ENCODE peak calls at places on chromosomes 7 and 10, in six cellular contexts. C is fibroblast of mammary gland, L is tibial artery, X is AG09309, O is GM06990, D is nephron progenitor cell. V is an unnamed sample.

GRCh38 chr10:77789861-77790260 is 136.7 kb downstream of the DLG5 start:
- DNase-seq in C (no peak), L (no peak), X (no peak), O (no peak), D (no peak), V (no peak)

GRCh38 chr7:139341776-139342244 is 673 bp downstream of the FMC1 start:
- DNase-seq in C (no peak), L (no peak), X (peak; percentile 67), O (no peak), D (no peak), V (no peak)

GRCh38 chr7:125201002-125201401 is 271.4 kb upstream of the POT1 start:
- DNase-seq in C (no peak), L (no peak), X (no peak), O (no peak), D (no peak), V (no peak)

GRCh38 chr10:112250555-112250954 is 32.6 kb upstream of the TECTB start:
- DNase-seq in C (peak; percentile 74), L (no peak), X (no peak), O (no peak), D (no peak), V (no peak)

GRCh38 chr10:71266147-71266917 is 52.7 kb upstream of the SLC29A3 start:
- DNase-seq in C (peak; percentile 73), L (no peak), X (peak; percentile 79), O (no peak), D (no peak), V (no peak)

GRCh38 chr10:112307631-112308502 is 24.7 kb downstream of the TECTB start:
- DNase-seq in C (peak; percentile 58), L (no peak), X (no peak), O (peak; percentile 9), D (peak; percentile 38), V (peak; percentile 36)

GRCh38 chr7:116697152-116697551 is 25.2 kb downstream of the MET start:
- DNase-seq in C (no peak), L (no peak), X (no peak), O (no peak), D (no peak), V (no peak)

GRCh38 chr10:103947799-103948198 is 19.1 kb upstream of the SLK start:
- DNase-seq in C (no peak), L (no peak), X (no peak), O (no peak), D (no peak), V (no peak)

GRCh38 chr7:65798111-65799075 is 74.5 kb upstream of the VKORC1L1 start:
- DNase-seq in C (peak; percentile 76), L (no peak), X (peak; percentile 8), O (peak; percentile 47), D (no peak), V (no peak)

GRCh38 chr7:107045980-107046379 is 1.5 kb downstream of the PRKAR2B start:
- DNase-seq in C (no peak), L (no peak), X (peak; percentile 61), O (no peak), D (no peak), V (no peak)

GRCh38 chr10:13527864-13528137 is 1.0 kb downstream of the BEND7 start:
- DNase-seq in C (no peak), L (no peak), X (no peak), O (no peak), D (no peak), V (no peak)

GRCh38 chr7:148394582-148394981 is 196.0 kb upstream of the C7orf33 start:
- DNase-seq in C (no peak), L (no peak), X (no peak), O (no peak), D (no peak), V (no peak)

GRCh38 chr10:20257422-20257821 is 441.2 kb downstream of the PLXDC2 start:
- DNase-seq in C (no peak), L (no peak), X (no peak), O (no peak), D (no peak), V (no peak)

GRCh38 chr7:3065724-3066143 is 22.1 kb upstream of the CARD11 start:
- DNase-seq in C (peak; percentile 13), L (no peak), X (no peak), O (no peak), D (peak; percentile 56), V (peak; percentile 18)

GRCh38 chr7:94300176-94300835 is 94.4 kb upstream of the COL1A2 start:
- DNase-seq in C (no peak), L (no peak), X (no peak), O (no peak), D (no peak), V (no peak)

GRCh38 chr10:51700228-51700835 is 937 bp upstream of the CSTF2T start:
- DNase-seq in C (no peak), L (no peak), X (no peak), O (no peak), D (no peak), V (no peak)

GRCh38 chr7:128891110-128891941 is 19.2 kb downstream of the KCP start:
- DNase-seq in C (no peak), L (no peak), X (no peak), O (no peak), D (peak; percentile 48), V (no peak)

GRCh38 chr10:112755446-112756117 is 194.5 kb upstream of the TCF7L2 start:
- DNase-seq in C (no peak), L (no peak), X (no peak), O (no peak), D (no peak), V (no peak)

GRCh38 chr7:38280000-38280399 is 6.6 kb upstream of the TARP start:
- DNase-seq in C (no peak), L (no peak), X (no peak), O (no peak), D (no peak), V (no peak)

GRCh38 chr7:4709187-4709586 is 27.1 kb downstream of the FOXK1 start:
- DNase-seq in C (no peak), L (no peak), X (no peak), O (no peak), D (peak; percentile 32), V (no peak)
- TF ChIP-seq CTCF in C (no peak), L (no peak), X (no peak), O (no peak), D (peak; percentile 19), V (peak; percentile 17)

DNA sequence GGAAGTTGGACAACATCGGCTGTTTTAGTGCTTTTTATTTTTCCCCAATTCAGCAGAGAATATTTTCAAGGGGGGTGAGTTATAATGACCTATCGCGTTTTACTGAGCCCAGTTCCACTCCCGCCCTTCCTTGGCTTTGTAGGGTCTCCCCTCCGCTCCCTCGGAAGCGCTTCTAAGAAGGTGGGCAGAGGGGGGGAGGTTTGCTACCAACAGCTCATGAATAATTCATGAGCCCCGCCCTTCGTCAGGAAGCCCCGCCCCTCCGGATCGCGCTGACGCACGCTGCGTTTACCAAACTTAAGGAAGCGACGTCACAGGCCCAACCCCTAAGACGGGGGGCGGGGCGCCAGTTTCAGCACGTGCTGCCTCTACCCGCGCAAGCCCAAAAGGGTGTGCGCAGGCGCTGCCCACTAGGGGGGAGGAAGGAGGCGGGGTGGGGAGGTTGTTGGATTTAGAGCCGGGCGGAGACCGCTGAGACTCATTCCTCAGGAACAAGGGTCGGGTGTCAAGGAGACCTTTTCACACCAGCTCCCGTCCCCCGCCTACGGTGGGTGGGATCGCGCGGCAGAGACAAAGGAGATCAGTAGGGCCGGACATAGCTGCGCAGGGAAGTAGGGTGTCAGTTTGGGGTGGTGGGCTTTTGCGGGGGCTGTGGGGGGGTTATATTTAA is 529 bp upstream of the MEPCE start:
- DNase-seq in C (peak; percentile 99), L (peak; percentile 100), X (peak; percentile 98), O (peak; percentile 100), D (peak; percentile 100), V (peak; percentile 100)
- TF ChIP-seq CTCF in C (no peak), L (peak; percentile 59), X (no peak), O (no peak), D (no peak), V (no peak)

GRCh38 chr10:27240212-27240890 is at the start of gene ACBD5:
- DNase-seq in C (peak; percentile 87), L (peak; percentile 96), X (peak; percentile 17), O (peak; percentile 87), D (peak; percentile 82), V (peak; percentile 72)

GRCh38 chr10:27242951-27243551 is 2.5 kb upstream of the ACBD5 start:
- DNase-seq in C (peak; percentile 58), L (peak; percentile 43), X (peak; percentile 49), O (peak; percentile 69), D (peak; percentile 36), V (no peak)

GRCh38 chr10:27241640-27242472 is 1.3 kb upstream of the ACBD5 start:
- DNase-seq in C (peak; percentile 90), L (peak; percentile 88), X (peak; percentile 73), O (peak; percentile 97), D (peak; percentile 91), V (peak; percentile 82)

GRCh38 chr10:27242473-27242950 is 1.9 kb upstream of the ACBD5 start:
- DNase-seq in C (no peak), L (no peak), X (no peak), O (no peak), D (no peak), V (no peak)

DNA sequence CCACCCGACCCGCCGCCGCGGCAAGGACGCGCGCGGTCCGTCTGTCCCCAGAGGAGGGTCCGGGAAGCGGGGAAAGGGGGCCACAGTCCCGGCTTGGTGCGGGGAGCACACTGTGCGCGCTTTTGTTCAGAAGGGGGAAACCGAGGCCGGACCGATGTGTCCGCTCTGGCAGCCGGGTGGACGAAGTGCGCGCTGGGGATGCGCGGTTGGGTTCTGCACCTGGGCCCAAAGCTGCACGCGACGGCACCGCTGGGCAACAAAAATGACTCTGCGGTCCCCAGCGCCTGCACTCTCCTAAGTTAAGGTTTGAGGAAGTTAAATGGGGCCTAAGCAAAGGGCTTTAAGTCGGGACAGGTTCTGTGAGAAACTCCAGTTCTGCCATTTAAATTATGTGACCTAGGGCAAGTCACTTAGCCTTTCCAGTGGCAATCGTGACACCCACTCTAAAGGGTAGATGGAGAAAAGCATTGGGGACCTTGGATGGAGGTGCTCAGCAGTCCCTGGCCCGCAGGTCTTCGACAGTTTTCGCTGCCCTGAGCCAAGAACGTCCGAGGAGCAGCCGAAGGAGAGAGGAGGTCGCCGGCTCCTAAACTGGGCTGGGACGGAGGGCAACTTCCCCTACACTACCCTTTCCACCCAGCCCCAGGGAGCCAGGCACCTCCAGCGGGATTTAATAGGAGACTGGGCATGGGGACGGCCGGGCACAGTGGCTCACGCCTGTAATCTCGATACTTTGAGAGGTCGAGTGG is 468 bp upstream of the ACBD5 start:
- DNase-seq in C (peak; percentile 14), L (no peak), X (no peak), O (peak; percentile 64), D (peak; percentile 32), V (no peak)
- TF ChIP-seq CTCF in C (no peak), L (no peak), X (no peak), O (peak; percentile 3), D (no peak), V (no peak)

DNA sequence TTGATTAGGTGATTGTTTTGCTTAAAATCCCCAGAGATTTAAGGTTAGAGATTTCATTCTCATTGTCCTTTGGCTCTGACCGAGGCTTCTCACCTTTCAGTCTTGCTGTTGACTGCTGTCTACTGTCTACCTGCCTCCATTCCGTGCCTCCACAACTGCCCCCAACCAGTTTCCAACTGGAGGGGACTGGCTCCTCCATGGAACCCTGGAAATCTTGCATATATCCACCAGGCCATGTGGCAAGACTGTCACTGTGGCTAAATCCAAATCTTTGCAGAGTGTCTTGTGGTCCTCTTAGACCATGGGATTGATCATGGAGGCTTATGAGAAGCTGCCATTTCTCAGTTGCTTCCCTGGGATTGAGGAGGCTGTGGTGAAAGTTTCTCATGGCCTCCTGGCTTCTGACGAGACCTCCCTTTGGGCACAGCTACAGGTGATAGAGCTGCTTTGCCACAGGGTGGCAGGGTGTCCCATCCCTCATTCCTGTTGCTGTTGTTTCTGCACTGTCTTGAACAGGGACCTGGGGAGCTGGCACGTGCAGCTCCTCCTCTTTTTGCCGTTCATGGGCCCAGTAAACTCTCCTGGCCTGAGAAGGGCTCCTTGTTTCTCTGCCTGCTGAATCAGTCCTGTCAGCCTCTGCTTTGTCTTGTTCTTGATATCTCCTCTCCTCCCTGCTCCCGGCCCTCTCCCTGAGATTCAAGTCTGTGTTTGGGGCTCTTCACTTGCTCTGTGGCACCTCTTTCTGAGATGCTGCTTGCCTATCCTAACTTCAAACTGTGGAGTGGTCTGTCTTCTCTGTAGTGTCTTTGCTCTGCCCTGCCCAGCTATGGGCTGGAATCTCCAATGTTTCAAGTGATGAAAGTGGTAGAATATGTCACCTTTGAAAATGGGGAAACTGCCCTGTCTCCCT is 63.6 kb upstream of the IGFBP3 start:
- DNase-seq in C (no peak), L (no peak), X (no peak), O (no peak), D (no peak), V (no peak)
- TF ChIP-seq CTCF in C (no peak), L (no peak), X (no peak), O (peak; percentile 3), D (no peak), V (no peak)